ENCODE peak calls at places on chromosomes 6 and 20, in four cellular contexts. X is cardiac muscle cell, I is mucosa of descending colon, B is spleen. S is an unnamed sample. For H3K4me1, the result is how much of the 10 kb centered on the place peaks cover.

GRCh38 chr20:36309643-36310042 is 3.5 kb downstream of the DLGAP4 start:
- DNase-seq in X (no peak), B (no peak), I (no peak), S (no peak)

GRCh38 chr20:916125-916799 is at the start of gene ANGPT4:
- DNase-seq in I (no peak), B (no peak), X (no peak), S (peak)

GRCh38 chr6:33843696-33844121 is 39.9 kb upstream of the MLN start:
- DNase-seq in B (no peak), X (no peak), I (no peak), S (no peak)

GRCh38 chr6:166204852-166205650 is 37.4 kb upstream of the TBXT start:
- DNase-seq in I (no peak), B (no peak), X (no peak), S (peak)

GRCh38 chr6:111175135-111175534 is 87.8 kb downstream of the SLC16A10 start:
- DNase-seq in B (no peak), I (no peak), X (no peak), S (no peak)

GRCh38 chr6:21588812-21589811 is 4.4 kb upstream of the SOX4 start:
- DNase-seq in X (peak), I (peak), B (peak), S (peak)

GRCh38 chr6:157682856-157683481 is 140.1 kb upstream of the SNX9 start:
- DNase-seq in I (no peak), X (peak), B (no peak), S (no peak)

GRCh38 chr6:63660737-63661136 is 25.1 kb downstream of the PHF3 start:
- DNase-seq in B (no peak), I (no peak), X (no peak), S (no peak)

GRCh38 chr20:16107172-16107870 is 465.9 kb downstream of the KIF16B start:
- DNase-seq in B (peak), X (no peak), I (no peak), S (no peak)

GRCh38 chr20:2709205-2709981 is 16.8 kb downstream of the EBF4 start:
- DNase-seq in X (no peak), I (no peak), B (no peak), S (peak)

GRCh38 chr20:49697071-49697470 is 16.6 kb downstream of the B4GALT5 start:
- DNase-seq in B (no peak), I (peak), X (no peak), S (no peak)

GRCh38 chr20:49695830-49696229 is 17.8 kb downstream of the B4GALT5 start:
- DNase-seq in B (no peak), X (no peak), I (no peak), S (no peak)

GRCh38 chr20:49694450-49695071 is 19.1 kb downstream of the B4GALT5 start:
- DNase-seq in I (no peak), X (no peak), B (no peak), S (peak)

GRCh38 chr20:49698477-49698876 is 15.2 kb downstream of the B4GALT5 start:
- DNase-seq in X (no peak), B (no peak), I (no peak), S (no peak)

GRCh38 chr20:49696594-49696993 is 17.1 kb downstream of the B4GALT5 start:
- DNase-seq in X (no peak), B (no peak), I (no peak), S (no peak)
- H3K4me1 ChIP-seq in X (under half), B (half or more), I (under half), S (under half)

DNA sequence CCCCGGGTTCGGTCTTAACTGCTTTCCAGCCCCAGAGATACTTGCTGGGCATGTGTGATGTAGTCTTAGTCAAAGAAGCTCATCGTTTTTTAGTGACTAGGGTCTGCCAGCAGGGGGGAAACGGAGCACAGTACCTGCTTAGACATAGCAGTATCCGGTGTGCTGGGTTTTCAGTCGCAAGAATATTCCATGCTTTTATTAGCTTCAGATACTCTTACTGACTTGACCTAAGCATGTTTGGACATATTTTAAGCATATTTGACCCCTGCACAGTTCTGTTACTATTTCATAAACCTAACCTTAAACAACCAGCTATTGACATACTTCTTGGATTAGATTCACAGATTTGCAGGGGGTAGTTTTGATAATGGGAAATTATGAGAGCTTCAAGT is 3.0 kb downstream of the E2F3 start:
- DNase-seq in B (peak), I (peak), X (peak), S (peak)
- TF ChIP-seq CTCF in B (no peak), I (no peak), X (peak), S (peak)

GRCh38 chr6:142304241-142304640 is 2.4 kb downstream of the ADGRG6 start:
- DNase-seq in B (no peak), I (no peak), X (no peak), S (no peak)

GRCh38 chr6:142300758-142301251 is 1.0 kb upstream of the ADGRG6 start:
- DNase-seq in B (no peak), X (peak), I (peak), S (peak)

GRCh38 chr6:142301421-142302391 is at the start of gene ADGRG6:
- DNase-seq in X (peak), I (peak), B (peak), S (peak)

GRCh38 chr6:142302427-142303190 is 802 bp downstream of the ADGRG6 start:
- DNase-seq in B (no peak), I (no peak), X (no peak), S (peak)

DNA sequence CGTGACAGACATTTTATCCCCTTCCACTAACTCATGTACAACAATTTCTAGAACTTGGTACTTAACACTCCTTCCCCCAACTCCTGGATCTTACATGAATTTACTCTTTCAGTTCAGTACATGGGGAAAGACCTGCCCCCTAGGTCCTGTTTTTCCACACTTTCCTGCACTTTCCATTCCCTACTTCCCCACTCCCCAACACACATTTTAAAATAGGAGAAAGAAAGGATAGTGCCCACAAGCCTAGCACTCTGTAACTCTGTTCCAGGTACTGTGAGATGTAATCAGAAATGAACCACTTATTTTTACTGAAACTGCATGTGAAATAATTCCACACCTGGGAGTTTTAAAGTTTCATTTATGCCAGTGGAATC is 1.4 kb downstream of the ADGRG6 start:
- DNase-seq in I (no peak), B (no peak), X (no peak), S (no peak)
- H3K4me3 ChIP-seq in I (no peak), B (no peak), X (no peak), S (no peak)

DNA sequence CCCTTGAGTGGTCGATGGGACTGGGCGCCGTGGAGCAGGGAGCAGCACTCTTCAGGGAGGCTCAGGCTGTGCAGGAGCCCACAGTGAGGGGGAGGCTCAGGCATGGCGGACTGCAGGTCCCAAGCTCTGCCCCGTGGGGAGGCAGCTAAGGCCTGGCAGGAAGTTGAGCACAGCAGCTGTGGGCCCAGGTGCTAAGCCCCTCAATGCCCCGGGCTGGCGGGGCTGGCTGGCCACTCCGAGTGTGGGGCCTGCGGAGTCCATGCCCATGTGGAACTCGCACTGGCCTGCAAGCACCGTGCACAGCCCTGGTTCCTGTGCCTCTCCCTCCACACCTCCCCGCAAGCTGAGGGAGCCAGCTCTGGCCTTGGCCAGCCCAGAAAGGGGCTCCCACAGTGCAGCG is 948.4 kb upstream of the EYS start:
- DNase-seq in X (no peak), I (no peak), B (no peak), S (no peak)
- H3K4me1 ChIP-seq in X (under half), I (under half), B (under half), S (under half)

GRCh38 chr6:122482750-122483080 is 11.1 kb upstream of the SERINC1 start:
- DNase-seq in X (no peak), B (no peak), I (no peak), S (peak)

GRCh38 chr6:122484760-122485159 is 13.2 kb upstream of the SERINC1 start:
- DNase-seq in I (no peak), X (no peak), B (no peak), S (no peak)
- TF ChIP-seq CTCF in I (no peak), X (no peak), B (no peak), S (no peak)

DNA sequence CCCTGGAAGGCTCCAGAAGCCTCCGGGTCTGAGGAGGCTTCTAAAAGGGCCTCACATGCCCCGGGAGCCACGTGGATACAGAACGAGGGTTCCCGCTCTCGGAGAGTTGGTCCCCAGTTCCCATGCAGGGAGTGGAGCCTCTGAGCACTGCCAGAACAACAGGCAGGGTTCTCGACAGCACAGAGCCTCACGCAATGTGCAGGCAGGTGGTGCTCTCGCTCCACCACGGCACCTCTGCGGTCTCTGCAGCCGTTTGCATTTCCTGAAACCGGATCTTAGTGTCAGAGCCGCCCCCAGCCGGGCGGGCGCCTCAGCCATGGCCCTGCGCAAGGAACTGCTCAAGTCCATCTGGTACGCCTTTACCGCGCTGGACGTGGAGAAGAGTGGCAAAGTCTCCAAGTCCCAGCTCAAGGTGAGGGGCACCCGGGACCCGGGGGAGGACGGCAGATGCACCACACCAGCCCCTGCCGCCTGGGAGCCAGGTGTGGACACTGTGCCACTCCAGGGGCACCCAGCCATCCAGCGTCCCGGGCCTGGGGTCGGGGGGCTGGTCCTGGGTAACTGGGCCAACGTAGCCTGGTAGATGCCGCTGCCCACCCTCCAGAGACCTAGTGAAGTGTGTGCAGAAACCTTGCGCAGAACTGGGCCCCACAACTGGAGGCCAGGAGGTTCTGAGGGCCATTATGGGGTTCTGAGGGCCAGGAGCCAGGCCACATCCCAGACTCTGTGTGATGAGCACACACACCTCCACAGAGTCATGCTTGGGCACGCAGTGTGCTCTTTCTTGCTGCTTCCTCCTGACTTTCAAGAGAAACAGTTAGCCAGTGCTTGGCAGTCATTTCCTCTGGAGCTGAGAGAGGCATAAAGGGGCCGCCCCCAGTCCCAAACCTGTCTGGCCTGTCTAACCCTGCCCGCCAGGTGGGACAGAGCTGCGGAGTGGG is at the start of gene DEF6:
- DNase-seq in B (peak), I (peak), X (peak), S (peak)
- H3K4me3 ChIP-seq in B (peak), I (peak), X (peak), S (peak)

DNA sequence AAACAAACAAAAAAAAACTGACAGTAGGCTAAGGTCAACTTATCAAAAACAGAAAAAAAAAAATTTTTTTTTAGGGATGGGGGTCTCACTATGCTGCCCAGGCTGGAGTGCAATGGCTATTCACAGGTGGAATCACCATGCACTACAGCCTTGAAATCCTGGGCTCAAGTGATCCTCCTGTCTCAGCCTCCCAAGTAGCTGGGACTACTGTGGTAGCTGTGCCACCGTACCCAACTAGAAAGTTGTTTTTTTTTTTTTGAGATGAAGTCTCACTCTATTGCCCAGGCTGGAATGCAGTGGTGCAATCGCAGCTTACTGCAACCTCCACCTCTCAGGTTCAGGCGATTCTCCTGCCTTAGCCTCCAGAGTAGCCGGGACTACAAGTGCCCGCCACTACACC is 2.1 kb downstream of the COMMD7 start:
- DNase-seq in I (no peak), B (no peak), X (no peak), S (no peak)
- H3K4me1 ChIP-seq in I (under half), B (under half), X (under half), S (under half)

DNA sequence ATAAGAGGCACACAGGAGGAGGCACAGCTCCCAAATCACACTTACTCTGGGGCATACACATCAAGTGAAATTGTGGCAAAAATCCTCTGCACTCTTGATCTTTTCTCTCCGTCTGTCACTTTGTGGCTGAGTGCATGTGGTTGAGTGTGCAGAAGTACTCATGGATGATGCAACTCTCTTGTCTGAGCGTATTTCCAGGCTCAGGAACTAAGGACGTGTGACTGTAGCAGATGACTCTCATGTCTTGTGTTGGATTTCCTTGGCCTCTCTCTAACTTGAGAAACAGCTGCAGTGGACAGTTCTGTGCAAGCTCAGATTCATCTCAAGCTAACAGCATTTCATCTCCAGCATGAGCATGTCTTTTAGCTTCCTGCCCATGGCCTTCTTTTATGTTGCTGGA is 245.4 kb upstream of the FLRT3 start:
- DNase-seq in I (no peak), B (no peak), X (no peak), S (no peak)
- TF ChIP-seq CTCF in I (no peak), B (no peak), X (no peak), S (no peak)